ENCODE peak calls at places on chromosomes 7 and 10, in five cellular contexts. E is neural crest cell, R is ascending aorta, Q is A549, F is HFFc6. Z is an unnamed sample.
A peak's percentile ranks its signal among the peaks of the same experiment; 100 is the strongest.

GRCh38 chr7:53996856-53997255 is 545.3 kb upstream of the VSTM2A start:
- DNase-seq in E (no peak), R (no peak), Q (no peak), F (no peak), Z (no peak)

GRCh38 chr7:137151056-137151731 is 192.3 kb downstream of the PTN start:
- DNase-seq in E (no peak), R (no peak), Q (no peak), F (no peak), Z (no peak)

GRCh38 chr7:139767561-139767982 is 10.2 kb downstream of the HIPK2 start:
- DNase-seq in E (no peak), R (no peak), Q (no peak), F (no peak), Z (no peak)

GRCh38 chr7:116259821-116260440 is 49.6 kb downstream of the TES start:
- DNase-seq in E (no peak), R (no peak), Q (peak; percentile 55), F (peak; percentile 84), Z (no peak)

GRCh38 chr7:142557971-142558582 is 191.2 kb upstream of the PRSS1 start:
- DNase-seq in E (peak; percentile 22), R (no peak), Q (peak; percentile 35), F (peak; percentile 75), Z (no peak)

GRCh38 chr7:50762337-50762736 is 20.4 kb downstream of the GRB10 start:
- DNase-seq in E (no peak), R (no peak), Q (no peak), F (no peak), Z (no peak)

GRCh38 chr7:93161181-93161762 is 13.1 kb upstream of the SAMD9L start:
- DNase-seq in E (no peak), R (no peak), Q (no peak), F (no peak), Z (no peak)

GRCh38 chr10:89163265-89163995 is 43.7 kb downstream of the CH25H start:
- DNase-seq in E (no peak), R (peak; percentile 65), Q (no peak), F (no peak), Z (no peak)

GRCh38 chr10:100586959-100587358 is 51.2 kb downstream of the HIF1AN start:
- DNase-seq in E (no peak), R (no peak), Q (no peak), F (no peak), Z (no peak)

GRCh38 chr7:48429117-48429516 is 257.9 kb downstream of the ABCA13 start:
- DNase-seq in E (no peak), R (no peak), Q (no peak), F (no peak), Z (no peak)

GRCh38 chr7:46786221-46786951 is 795.5 kb downstream of the TNS3 start:
- DNase-seq in E (no peak), R (no peak), Q (no peak), F (peak; percentile 42), Z (no peak)

GRCh38 chr10:116704926-116705325 is 37.4 kb downstream of the HSPA12A start:
- DNase-seq in E (no peak), R (no peak), Q (no peak), F (no peak), Z (no peak)

GRCh38 chr7:96199421-96199820 is 122.5 kb downstream of the SLC25A13 start:
- DNase-seq in E (no peak), R (no peak), Q (no peak), F (peak; percentile 37), Z (no peak)

GRCh38 chr7:140673063-140673769 is 471 bp downstream of the ADCK2 start:
- DNase-seq in E (peak; percentile 24), R (peak; percentile 67), Q (peak; percentile 61), F (no peak), Z (peak; percentile 48)

GRCh38 chr7:73364006-73364728 is 36.2 kb downstream of the FKBP6 start:
- DNase-seq in E (no peak), R (no peak), Q (no peak), F (no peak), Z (no peak)

GRCh38 chr10:71161429-71161828 is 50.9 kb upstream of the UNC5B start:
- DNase-seq in E (no peak), R (no peak), Q (no peak), F (no peak), Z (no peak)

GRCh38 chr7:95472521-95473160 is 13.1 kb upstream of the ASB4 start:
- DNase-seq in E (no peak), R (no peak), Q (no peak), F (no peak), Z (no peak)

GRCh38 chr10:61411651-61412050 is 41.5 kb downstream of the TMEM26 start:
- DNase-seq in E (no peak), R (no peak), Q (no peak), F (no peak), Z (no peak)

GRCh38 chr7:148581685-148582084 is 8.9 kb upstream of the C7orf33 start:
- DNase-seq in E (no peak), R (no peak), Q (no peak), F (no peak), Z (no peak)

GRCh38 chr7:146002431-146003078 is 114.0 kb upstream of the CNTNAP2 start:
- DNase-seq in E (no peak), R (no peak), Q (no peak), F (no peak), Z (no peak)

GRCh38 chr7:27305854-27306253 is 63.3 kb downstream of the EVX1 start:
- DNase-seq in E (no peak), R (no peak), Q (no peak), F (no peak), Z (no peak)

GRCh38 chr7:27300401-27300800 is 57.8 kb downstream of the EVX1 start:
- DNase-seq in E (no peak), R (no peak), Q (no peak), F (no peak), Z (no peak)

GRCh38 chr7:27302590-27302989 is 60.0 kb downstream of the EVX1 start:
- DNase-seq in E (no peak), R (no peak), Q (no peak), F (no peak), Z (no peak)

GRCh38 chr7:27303021-27303420 is 60.4 kb downstream of the EVX1 start:
- DNase-seq in E (no peak), R (no peak), Q (no peak), F (no peak), Z (no peak)
- TF ChIP-seq CTCF in E (no peak), R (no peak), Q (no peak), F (no peak), Z (no peak)

GRCh38 chr10:43170491-43170890 is 32.2 kb downstream of the CSGALNACT2 start:
- DNase-seq in E (no peak), R (no peak), Q (no peak), F (peak; percentile 21), Z (no peak)
- TF ChIP-seq CTCF in E (peak; percentile 38), R (no peak), Q (no peak), F (peak; percentile 57), Z (no peak)

GRCh38 chr7:21543528-21544302 is 876 bp downstream of the DNAH11 start:
- DNase-seq in E (no peak), R (no peak), Q (no peak), F (no peak), Z (no peak)

GRCh38 chr7:21538936-21539335 is 3.9 kb upstream of the DNAH11 start:
- DNase-seq in E (no peak), R (no peak), Q (no peak), F (no peak), Z (no peak)

GRCh38 chr7:21547511-21547910 is 4.7 kb downstream of the DNAH11 start:
- DNase-seq in E (no peak), R (no peak), Q (no peak), F (no peak), Z (no peak)

GRCh38 chr7:21544303-21544656 is 1.4 kb downstream of the DNAH11 start:
- DNase-seq in E (no peak), R (no peak), Q (no peak), F (no peak), Z (no peak)

GRCh38 chr7:21542891-21543527 is at the start of gene DNAH11:
- DNase-seq in E (peak; percentile 50), R (no peak), Q (peak; percentile 40), F (no peak), Z (no peak)
- TF ChIP-seq CTCF in E (no peak), R (no peak), Q (no peak), F (no peak), Z (no peak)

GRCh38 chr10:22805304-22805703 is 90.9 kb upstream of the PIP4K2A start:
- DNase-seq in E (no peak), R (no peak), Q (no peak), F (peak; percentile 69), Z (no peak)
- TF ChIP-seq CTCF in E (no peak), R (peak; percentile 11), Q (no peak), F (peak; percentile 42), Z (peak; percentile 14)

GRCh38 chr7:27442446-27442845 is 199.8 kb downstream of the EVX1 start:
- DNase-seq in E (no peak), R (no peak), Q (no peak), F (peak; percentile 55), Z (no peak)
- TF ChIP-seq CTCF in E (no peak), R (no peak), Q (no peak), F (no peak), Z (no peak)

GRCh38 chr10:111962951-111963350 is 220.6 kb downstream of the GPAM start:
- DNase-seq in E (no peak), R (no peak), Q (no peak), F (no peak), Z (no peak)

GRCh38 chr10:111968624-111969023 is 214.9 kb downstream of the GPAM start:
- DNase-seq in E (no peak), R (no peak), Q (no peak), F (no peak), Z (no peak)

GRCh38 chr10:111972109-111972508 is 211.5 kb downstream of the GPAM start:
- DNase-seq in E (no peak), R (no peak), Q (no peak), F (no peak), Z (no peak)

GRCh38 chr10:111967116-111967515 is 216.4 kb downstream of the GPAM start:
- DNase-seq in E (no peak), R (no peak), Q (no peak), F (no peak), Z (no peak)

DNA sequence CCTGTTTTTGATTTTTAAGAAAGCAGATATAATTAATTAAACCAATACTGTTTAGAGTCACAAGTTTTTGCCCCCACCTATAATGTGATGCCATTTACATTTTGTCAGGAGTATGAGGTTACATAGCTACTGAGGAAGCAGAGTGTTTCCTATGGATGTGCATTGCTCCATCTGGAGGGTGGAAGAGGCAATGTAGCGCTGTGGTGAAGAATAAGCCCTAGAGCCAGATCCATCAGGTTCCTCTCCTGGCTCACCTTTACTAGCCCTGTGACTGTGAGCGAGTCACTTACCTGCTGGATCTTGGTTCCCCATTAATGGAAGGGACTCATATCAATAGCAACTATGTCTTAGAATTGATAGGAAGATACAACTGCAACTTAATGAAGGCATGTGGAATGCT is 216.0 kb downstream of the GPAM start:
- DNase-seq in E (no peak), R (no peak), Q (no peak), F (no peak), Z (no peak)
- TF ChIP-seq CTCF in E (no peak), R (no peak), Q (no peak), F (no peak), Z (no peak)

GRCh38 chr10:121662945-121663917 is 65.0 kb upstream of the FGFR2 start:
- DNase-seq in E (peak; percentile 61), R (no peak), Q (peak; percentile 21), F (no peak), Z (no peak)
- TF ChIP-seq CTCF in E (peak; percentile 55), R (no peak), Q (no peak), F (peak; percentile 27), Z (peak; percentile 43)